ENCODE peak calls at places on chromosomes 13 and 19, in four cellular contexts. One of them, this sample, is unnamed.
A peak's percentile ranks its signal among the peaks of the same experiment; 100 is the strongest.

GRCh38 chr19:44754743-44755066 is 6.2 kb downstream of the BCL3 start:
- DNase-seq in K562: no peak
- DNase-seq in A549: no peak
- DNase-seq in tibial nerve: no peak
- DNase-seq in this sample: no peak

GRCh38 chr13:100650321-100650720 is 24.3 kb downstream of the TMTC4 start:
- DNase-seq in K562: no peak
- DNase-seq in A549: no peak
- DNase-seq in tibial nerve: no peak
- DNase-seq in this sample: no peak

GRCh38 chr19:51047031-51047335 is 12.2 kb upstream of the KLK12 start:
- DNase-seq in K562: no peak
- DNase-seq in A549: no peak
- DNase-seq in tibial nerve: no peak
- DNase-seq in this sample: no peak

GRCh38 chr19:1401889-1402217 is 511 bp upstream of the GAMT start:
- DNase-seq in K562: no peak
- DNase-seq in A549: no peak
- DNase-seq in tibial nerve: no peak
- DNase-seq in this sample: no peak

GRCh38 chr19:4582112-4582553 is 22.6 kb upstream of the SEMA6B start:
- DNase-seq in K562: no peak
- DNase-seq in A549: no peak
- DNase-seq in tibial nerve: no peak
- DNase-seq in this sample: no peak

GRCh38 chr13:111046590-111047141 is 68.4 kb upstream of the ARHGEF7 start:
- DNase-seq in K562: peak; percentile 31
- DNase-seq in A549: no peak
- DNase-seq in tibial nerve: no peak
- DNase-seq in this sample: no peak

GRCh38 chr19:322616-323015 is 22.0 kb downstream of the MIER2 start:
- DNase-seq in K562: no peak
- DNase-seq in A549: no peak
- DNase-seq in tibial nerve: no peak
- DNase-seq in this sample: no peak

GRCh38 chr13:29100739-29101138 is 280.6 kb downstream of the MTUS2 start:
- DNase-seq in K562: no peak
- DNase-seq in A549: no peak
- DNase-seq in tibial nerve: no peak
- DNase-seq in this sample: no peak

GRCh38 chr13:44346534-44346933 is 27.1 kb upstream of the SERP2 start:
- DNase-seq in K562: no peak
- DNase-seq in A549: no peak
- DNase-seq in tibial nerve: no peak
- DNase-seq in this sample: no peak

GRCh38 chr19:55683449-55684261 is 8.6 kb downstream of the EPN1 start:
- DNase-seq in K562: no peak
- DNase-seq in A549: no peak
- DNase-seq in tibial nerve: no peak
- DNase-seq in this sample: no peak

GRCh38 chr13:89380101-89380500 is 1708.9 kb downstream of the SLITRK5 start:
- DNase-seq in K562: no peak
- DNase-seq in A549: no peak
- DNase-seq in tibial nerve: no peak
- DNase-seq in this sample: no peak

GRCh38 chr13:66780814-66781213 is 449.3 kb downstream of the PCDH9 start:
- DNase-seq in K562: no peak
- DNase-seq in A549: no peak
- DNase-seq in tibial nerve: no peak
- DNase-seq in this sample: no peak

GRCh38 chr19:35459414-35460082 is 11.5 kb downstream of the FFAR2 start:
- DNase-seq in K562: no peak
- DNase-seq in A549: no peak
- DNase-seq in tibial nerve: peak; percentile 27
- DNase-seq in this sample: peak; percentile 78

GRCh38 chr19:30228113-30228725 is 144.0 kb upstream of the ZNF536 start:
- DNase-seq in K562: no peak
- DNase-seq in A549: no peak
- DNase-seq in tibial nerve: no peak
- DNase-seq in this sample: no peak

GRCh38 chr19:16249826-16250434 is 52.2 kb downstream of the AP1M1 start:
- DNase-seq in K562: no peak
- DNase-seq in A549: no peak
- DNase-seq in tibial nerve: no peak
- DNase-seq in this sample: no peak

GRCh38 chr19:28977826-28978225 is 235.1 kb downstream of the UQCRFS1 start:
- DNase-seq in K562: no peak
- DNase-seq in A549: no peak
- DNase-seq in tibial nerve: no peak
- DNase-seq in this sample: no peak

GRCh38 chr19:29841559-29842367 is 30.0 kb downstream of the CCNE1 start:
- DNase-seq in K562: peak; percentile 35
- DNase-seq in A549: peak; percentile 87
- DNase-seq in tibial nerve: no peak
- DNase-seq in this sample: peak; percentile 23

GRCh38 chr13:87554045-87554444 is 117.1 kb upstream of the SLITRK5 start:
- DNase-seq in K562: no peak
- DNase-seq in A549: no peak
- DNase-seq in tibial nerve: no peak
- DNase-seq in this sample: no peak

GRCh38 chr19:12140545-12141404 is 625 bp upstream of the ZNF20 start:
- DNase-seq in K562: peak; percentile 78
- DNase-seq in A549: no peak
- DNase-seq in tibial nerve: peak; percentile 88
- DNase-seq in this sample: peak; percentile 83

GRCh38 chr13:94515911-94516310 is 36.4 kb upstream of the DCT start:
- DNase-seq in K562: peak; percentile 8
- DNase-seq in A549: no peak
- DNase-seq in tibial nerve: no peak
- DNase-seq in this sample: no peak

GRCh38 chr19:6464070-6464873 is at the start of gene CRB3:
- DNase-seq in K562: no peak
- DNase-seq in A549: peak; percentile 40
- DNase-seq in tibial nerve: no peak
- DNase-seq in this sample: no peak

GRCh38 chr19:31380854-31381253 is 31.6 kb upstream of the TSHZ3 start:
- DNase-seq in K562: no peak
- DNase-seq in A549: no peak
- DNase-seq in tibial nerve: no peak
- DNase-seq in this sample: no peak

GRCh38 chr13:19782049-19782726 is 557 bp downstream of the PSPC1 start:
- DNase-seq in K562: peak; percentile 21
- DNase-seq in A549: peak; percentile 1
- DNase-seq in tibial nerve: peak; percentile 36
- DNase-seq in this sample: peak; percentile 29

GRCh38 chr13:24183741-24184182 is 23.2 kb downstream of the SPATA13 start:
- DNase-seq in K562: no peak
- DNase-seq in A549: no peak
- DNase-seq in tibial nerve: no peak
- DNase-seq in this sample: peak; percentile 65

GRCh38 chr13:68375004-68375403 is 1144.9 kb upstream of the PCDH9 start:
- DNase-seq in K562: no peak
- DNase-seq in A549: no peak
- DNase-seq in tibial nerve: no peak
- DNase-seq in this sample: no peak

GRCh38 chr19:5624154-5624663 is 1.3 kb downstream of the SAFB start:
- DNase-seq in K562: no peak
- DNase-seq in A549: no peak
- DNase-seq in tibial nerve: peak; percentile 29
- DNase-seq in this sample: peak; percentile 32

GRCh38 chr19:10552596-10553053 is 8.9 kb downstream of the ATG4D start:
- DNase-seq in K562: peak; percentile 74
- DNase-seq in A549: peak; percentile 48
- DNase-seq in tibial nerve: no peak
- DNase-seq in this sample: no peak

GRCh38 chr19:45526143-45526542 is 18.9 kb downstream of the VASP start:
- DNase-seq in K562: peak; percentile 82
- DNase-seq in A549: peak; percentile 88
- DNase-seq in tibial nerve: peak; percentile 47
- DNase-seq in this sample: peak; percentile 91

GRCh38 chr13:59247166-59247565 is 916.6 kb downstream of the DIAPH3 start:
- DNase-seq in K562: no peak
- DNase-seq in A549: no peak
- DNase-seq in tibial nerve: no peak
- DNase-seq in this sample: no peak

GRCh38 chr13:103056008-103056407 is 10.2 kb downstream of the SLC10A2 start:
- DNase-seq in K562: no peak
- DNase-seq in A549: no peak
- DNase-seq in tibial nerve: no peak
- DNase-seq in this sample: no peak

GRCh38 chr13:103055166-103055565 is 11.1 kb downstream of the SLC10A2 start:
- DNase-seq in K562: no peak
- DNase-seq in A549: no peak
- DNase-seq in tibial nerve: no peak
- DNase-seq in this sample: no peak
- H3K27ac ChIP-seq in K562: no peak overlapping the region
- H3K27ac ChIP-seq in A549: no peak overlapping the region
- H3K27ac ChIP-seq in tibial nerve: no peak overlapping the region
- H3K27ac ChIP-seq in this sample: no peak overlapping the region

GRCh38 chr19:3375221-3376088 is 9.1 kb downstream of the NFIC start:
- DNase-seq in K562: peak; percentile 73
- DNase-seq in A549: no peak
- DNase-seq in tibial nerve: peak; percentile 86
- DNase-seq in this sample: peak; percentile 88
- TF ChIP-seq EP300 in K562: no peak
- TF ChIP-seq EP300 in A549: no peak
- TF ChIP-seq EP300 in tibial nerve: peak; percentile 63
- TF ChIP-seq EP300 in this sample: peak; percentile 6

GRCh38 chr13:112818698-112819045 is 128.8 kb downstream of the ATP11A start:
- DNase-seq in K562: no peak
- DNase-seq in A549: no peak
- DNase-seq in tibial nerve: no peak
- DNase-seq in this sample: no peak

GRCh38 chr13:112813552-112813951 is 123.7 kb downstream of the ATP11A start:
- DNase-seq in K562: no peak
- DNase-seq in A549: no peak
- DNase-seq in tibial nerve: no peak
- DNase-seq in this sample: no peak

GRCh38 chr13:112814905-112815585 is 125.2 kb downstream of the ATP11A start:
- DNase-seq in K562: no peak
- DNase-seq in A549: no peak
- DNase-seq in tibial nerve: no peak
- DNase-seq in this sample: no peak

GRCh38 chr13:112818040-112818697 is 128.3 kb downstream of the ATP11A start:
- DNase-seq in K562: no peak
- DNase-seq in A549: no peak
- DNase-seq in tibial nerve: no peak
- DNase-seq in this sample: no peak

GRCh38 chr13:112815871-112816270 is 126.0 kb downstream of the ATP11A start:
- DNase-seq in K562: no peak
- DNase-seq in A549: no peak
- DNase-seq in tibial nerve: no peak
- DNase-seq in this sample: no peak
- H3K4me1 ChIP-seq in K562: peaks cover 3% of the 10 kb centered on the region
- H3K4me1 ChIP-seq in A549: no peaks in the 10 kb centered on the region
- H3K4me1 ChIP-seq in tibial nerve: no peaks in the 10 kb centered on the region
- H3K4me1 ChIP-seq in this sample: no peaks in the 10 kb centered on the region

DNA sequence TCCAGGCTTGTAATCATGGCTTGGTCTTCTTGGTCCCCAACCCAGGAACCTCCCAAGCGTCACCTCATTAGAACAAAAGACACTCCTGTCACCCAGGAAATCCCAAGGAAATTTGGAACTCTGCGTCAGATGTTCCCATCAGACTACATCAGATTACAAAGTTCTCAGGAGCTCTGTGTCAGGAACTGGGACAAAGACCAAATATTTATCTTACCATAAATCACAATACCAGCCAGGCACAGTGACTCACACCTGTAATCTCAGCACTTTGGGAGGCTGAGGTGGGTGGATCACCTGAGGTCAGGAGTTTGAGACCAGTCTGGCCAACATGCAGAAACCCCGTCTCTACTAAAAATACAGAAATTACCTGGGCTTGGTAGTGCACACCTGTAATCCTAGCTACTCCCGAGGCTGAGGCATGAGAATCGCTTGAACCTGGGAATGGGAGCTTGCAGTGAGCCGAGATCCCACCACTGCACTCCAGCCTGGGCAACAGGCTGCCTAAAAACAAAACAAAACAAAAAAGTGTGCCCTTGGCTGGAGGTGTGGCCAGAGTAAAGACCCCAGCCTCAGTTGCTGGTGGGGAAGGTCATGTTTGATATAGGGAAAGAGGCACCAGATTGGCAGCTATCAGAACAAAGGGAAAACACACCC is 16.7 kb upstream of the CCDC124 start:
- DNase-seq in K562: no peak
- DNase-seq in A549: peak; percentile 36
- DNase-seq in tibial nerve: no peak
- DNase-seq in this sample: no peak
- H3K27ac ChIP-seq in K562: no peak overlapping the region
- H3K27ac ChIP-seq in A549: peak overlapping the region; percentile 60
- H3K27ac ChIP-seq in tibial nerve: no peak overlapping the region
- H3K27ac ChIP-seq in this sample: no peak overlapping the region

GRCh38 chr19:40549007-40549708 is 27.5 kb upstream of the SHKBP1 start:
- DNase-seq in K562: peak; percentile 87
- DNase-seq in A549: peak; percentile 92
- DNase-seq in tibial nerve: peak; percentile 24
- DNase-seq in this sample: peak; percentile 69
- TF ChIP-seq EP300 in K562: no peak
- TF ChIP-seq EP300 in A549: no peak
- TF ChIP-seq EP300 in tibial nerve: no peak
- TF ChIP-seq EP300 in this sample: no peak

GRCh38 chr13:30151398-30151797 is 156.0 kb downstream of the KATNAL1 start:
- DNase-seq in K562: no peak
- DNase-seq in A549: no peak
- DNase-seq in tibial nerve: no peak
- DNase-seq in this sample: no peak

GRCh38 chr13:30148171-30148754 is 159.1 kb downstream of the KATNAL1 start:
- DNase-seq in K562: no peak
- DNase-seq in A549: no peak
- DNase-seq in tibial nerve: no peak
- DNase-seq in this sample: no peak

GRCh38 chr13:30147380-30147779 is 160.0 kb downstream of the KATNAL1 start:
- DNase-seq in K562: no peak
- DNase-seq in A549: no peak
- DNase-seq in tibial nerve: no peak
- DNase-seq in this sample: no peak

GRCh38 chr13:30149248-30149647 is 158.1 kb downstream of the KATNAL1 start:
- DNase-seq in K562: no peak
- DNase-seq in A549: no peak
- DNase-seq in tibial nerve: no peak
- DNase-seq in this sample: no peak

DNA sequence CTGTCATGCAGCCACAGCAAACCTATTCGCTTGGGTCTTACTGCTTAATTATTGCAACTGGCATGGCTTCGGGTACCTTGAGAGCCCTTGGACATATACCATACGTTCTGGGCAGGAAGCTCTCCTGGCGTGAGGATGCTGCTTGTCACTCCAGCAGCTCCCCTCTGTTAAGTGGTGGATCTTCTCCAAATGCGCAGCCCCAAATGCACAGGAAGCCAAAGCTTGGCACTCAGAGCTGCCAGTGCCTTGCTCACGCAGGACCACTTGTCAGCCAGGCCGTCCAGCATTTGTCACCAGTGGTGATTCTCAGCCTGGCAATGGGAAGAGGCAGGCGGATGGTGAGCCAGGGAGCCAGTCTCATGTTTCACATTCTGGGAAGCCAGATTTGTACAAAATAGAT is 158.6 kb downstream of the KATNAL1 start:
- DNase-seq in K562: no peak
- DNase-seq in A549: no peak
- DNase-seq in tibial nerve: no peak
- DNase-seq in this sample: no peak
- H3K4me1 ChIP-seq in K562: no peaks in the 10 kb centered on the region
- H3K4me1 ChIP-seq in A549: no peaks in the 10 kb centered on the region
- H3K4me1 ChIP-seq in tibial nerve: no peaks in the 10 kb centered on the region
- H3K4me1 ChIP-seq in this sample: no peaks in the 10 kb centered on the region

This sample was measured in ovary.